ENCODE peak calls at places on chromosomes 1 and 21, in ten cellular contexts. X is DMS153; E is HTR-8/SVneo; O is stimulated activated CD4-positive, alpha-beta T cell treated with anti-CD3 and anti-CD28 coated beads, Interleukin-4, amount 100 ng/mL, for 1 hour; N is NCI-H774; C is activated CD4-positive, alpha-beta T cell treated with anti-CD3 and anti-CD28 coated beads, Interleukin-2, amount 50 U/mL, for 1 hour; R is posterior vena cava; H is uterus; U is hypothalamus; S is suprapubic skin. M is an unnamed sample.

GRCh38 chr1:171032822-171033702 is 57.6 kb upstream of the FMO3 start:
- DNase-seq in X (no peak), E (no peak), O (no peak), N (no peak), C (no peak), R (no peak), H (no peak), U (no peak), S (no peak), M (no peak)

GRCh38 chr1:8836228-8836627 is 18.8 kb upstream of the RERE start:
- DNase-seq in X (no peak), E (no peak), O (no peak), N (no peak), C (no peak), R (peak), H (no peak), U (no peak), S (no peak), M (no peak)

GRCh38 chr1:47835409-47835808 is 161.8 kb downstream of the TRABD2B start:
- DNase-seq in X (no peak), E (no peak), O (no peak), N (no peak), C (no peak), R (no peak), H (no peak), U (no peak), S (no peak), M (no peak)

GRCh38 chr1:158286487-158286886 is 3.2 kb upstream of the CD1C start:
- DNase-seq in X (no peak), E (no peak), O (no peak), N (no peak), C (no peak), R (no peak), H (no peak), U (no peak), S (no peak), M (no peak)

GRCh38 chr1:170513138-170513537 is 18.8 kb upstream of the GORAB start:
- DNase-seq in X (no peak), E (no peak), O (no peak), N (no peak), C (no peak), R (no peak), H (no peak), U (no peak), S (no peak), M (no peak)

GRCh38 chr1:26225033-26225831 is 8.8 kb upstream of the CEP85 start:
- DNase-seq in X (peak), E (no peak), O (peak), N (peak), C (peak), R (peak), H (peak), U (no peak), S (no peak), M (peak)

GRCh38 chr1:234987415-234988159 is 141.1 kb downstream of the TOMM20 start:
- DNase-seq in X (no peak), E (peak), O (no peak), N (no peak), C (no peak), R (peak), H (peak), U (no peak), S (peak), M (no peak)

GRCh38 chr1:151346082-151346768 is 827 bp downstream of the RFX5 start:
- DNase-seq in X (no peak), E (no peak), O (no peak), N (no peak), C (no peak), R (no peak), H (no peak), U (no peak), S (no peak), M (no peak)

GRCh38 chr1:185291159-185291558 is 25.9 kb downstream of the IVNS1ABP start:
- DNase-seq in X (no peak), E (no peak), O (no peak), N (no peak), C (no peak), R (no peak), H (no peak), U (no peak), S (no peak), M (no peak)

GRCh38 chr1:196309386-196309785 is 298.9 kb downstream of the KCNT2 start:
- DNase-seq in X (peak), E (peak), O (no peak), N (no peak), C (no peak), R (no peak), H (no peak), U (no peak), S (no peak), M (no peak)

GRCh38 chr1:196857188-196857587 is 30.7 kb upstream of the CFHR4 start:
- DNase-seq in X (no peak), E (no peak), O (no peak), N (no peak), C (no peak), R (no peak), H (no peak), U (no peak), S (no peak), M (no peak)

GRCh38 chr21:38352536-38353219 is 95.9 kb downstream of the KCNJ15 start:
- DNase-seq in X (peak), E (peak), O (peak), N (peak), C (peak), R (peak), H (no peak), U (no peak), S (peak), M (peak)

GRCh38 chr1:94936861-94937620 is 10.1 kb upstream of the CNN3 start:
- DNase-seq in X (no peak), E (no peak), O (no peak), N (no peak), C (no peak), R (no peak), H (no peak), U (no peak), S (no peak), M (no peak)

GRCh38 chr1:69673301-69673700 is 105.6 kb downstream of the LRRC7 start:
- DNase-seq in X (peak), E (no peak), O (no peak), N (peak), C (no peak), R (no peak), H (no peak), U (no peak), S (no peak), M (no peak)

GRCh38 chr1:6367381-6368007 is 26.1 kb downstream of the ACOT7 start:
- DNase-seq in X (no peak), E (no peak), O (no peak), N (no peak), C (no peak), R (no peak), H (no peak), U (no peak), S (no peak), M (no peak)

GRCh38 chr21:18369115-18369514 is 34.5 kb downstream of the TMPRSS15 start:
- DNase-seq in X (peak), E (peak), O (no peak), N (no peak), C (no peak), R (no peak), H (no peak), U (no peak), S (no peak), M (no peak)

GRCh38 chr1:41028034-41028642 is 6.6 kb upstream of the SLFNL1 start:
- DNase-seq in X (no peak), E (no peak), O (no peak), N (no peak), C (no peak), R (no peak), H (no peak), U (no peak), S (no peak), M (no peak)

GRCh38 chr1:37556712-37557196 is at the start of gene DNALI1:
- DNase-seq in X (peak), E (no peak), O (no peak), N (peak), C (peak), R (peak), H (peak), U (peak), S (peak), M (peak)

GRCh38 chr1:212782422-212783154 is 9.0 kb downstream of the NSL1 start:
- DNase-seq in X (peak), E (peak), O (no peak), N (no peak), C (no peak), R (no peak), H (no peak), U (no peak), S (no peak), M (no peak)